ENCODE peak calls at places on chromosomes 4 and X, in nine cellular contexts. J is GM20000; I is glutamatergic neuron; R is endothelial cell; B is foreskin fibroblast; H is cardiac fibroblast; N is activated CD8-positive, alpha-beta T cell treated with anti-CD3 and anti-CD28 coated beads for 36 hours; U is fibroblast of the aortic adventitia; P is right lobe of liver. X is an unnamed sample.
A peak's percentile ranks its signal among the peaks of the same experiment; 100 is the strongest.

GRCh38 chrX:74535633-74536141 is 78.7 kb downstream of the RLIM start:
- DNase-seq in U (peak; percentile 67), I (peak; percentile 24), P (peak; percentile 78), B (peak; percentile 59), H (peak; percentile 63), J (peak; percentile 51), N (peak; percentile 66), R (peak; percentile 30), X (no peak)

GRCh38 chr4:189081831-189082230 is 858.8 kb upstream of the FRG1 start:
- DNase-seq in I (no peak), B (no peak), N (no peak), R (no peak), P (no peak), J (no peak), H (no peak), U (no peak), X (no peak)

GRCh38 chr4:1072830-1073446 is 40.4 kb downstream of the RNF212 start:
- DNase-seq in B (peak; percentile 39), P (peak; percentile 54), I (peak; percentile 49), U (peak; percentile 61), H (peak; percentile 73), J (peak; percentile 74), R (peak; percentile 57), N (peak; percentile 81), X (no peak)

GRCh38 chr4:1175635-1176229 is 3.3 kb upstream of the SPON2 start:
- DNase-seq in B (no peak), N (no peak), J (no peak), R (no peak), I (no peak), U (no peak), H (no peak), P (no peak), X (no peak)

GRCh38 chrX:53050841-53051240 is 2.3 kb downstream of the GPR173 start:
- DNase-seq in I (no peak), B (no peak), U (peak; percentile 40), J (no peak), H (peak; percentile 17), R (no peak), N (no peak), P (no peak), X (no peak)

GRCh38 chrX:40172169-40172979 is 74.6 kb upstream of the BCOR start:
- DNase-seq in B (no peak), N (peak; percentile 56), P (peak; percentile 72), I (no peak), R (peak; percentile 58), J (peak; percentile 27), U (peak; percentile 57), H (peak; percentile 63), X (no peak)

GRCh38 chrX:3362956-3363355 is 16.5 kb upstream of the MXRA5 start:
- DNase-seq in B (no peak), I (no peak), N (no peak), R (no peak), P (no peak), J (no peak), H (no peak), U (no peak), X (no peak)

GRCh38 chr4:97106161-97106560 is 1037.1 kb downstream of the STPG2 start:
- DNase-seq in B (no peak), N (no peak), R (no peak), U (no peak), H (no peak), P (no peak), I (no peak), J (no peak), X (no peak)

GRCh38 chr4:3262208-3263052 is 13.5 kb downstream of the MSANTD1 start:
- DNase-seq in R (no peak), P (no peak), N (no peak), J (no peak), B (no peak), I (no peak), U (no peak), H (no peak), X (no peak)

GRCh38 chrX:57286507-57287251 is at the start of gene FAAH2:
- DNase-seq in J (peak; percentile 19), U (no peak), N (peak; percentile 56), H (no peak), I (peak; percentile 16), P (peak; percentile 67), R (peak; percentile 12), B (no peak), X (no peak)

GRCh38 chr4:154822775-154823174 is 41.7 kb downstream of the RBM46 start:
- DNase-seq in H (peak; percentile 63), B (peak; percentile 61), U (peak; percentile 87), N (no peak), J (no peak), I (no peak), P (no peak), R (no peak), X (peak; percentile 2)

GRCh38 chr4:1572521-1572920 is 111.6 kb downstream of the FAM53A start:
- DNase-seq in R (no peak), P (no peak), U (no peak), H (no peak), N (no peak), B (no peak), J (no peak), I (peak; percentile 21), X (no peak)

GRCh38 chr4:74539043-74539790 is 94.3 kb downstream of the AREG start:
- DNase-seq in H (peak; percentile 59), J (no peak), N (no peak), P (no peak), U (peak; percentile 34), I (no peak), R (no peak), B (no peak), X (no peak)

GRCh38 chr4:74543983-74544382 is 99.0 kb downstream of the AREG start:
- DNase-seq in U (peak; percentile 87), J (no peak), H (peak; percentile 47), B (peak; percentile 56), N (no peak), R (no peak), P (no peak), I (no peak), X (no peak)

GRCh38 chr4:74540193-74540592 is 95.3 kb downstream of the AREG start:
- DNase-seq in I (no peak), R (no peak), N (no peak), J (no peak), U (peak; percentile 44), P (no peak), H (peak; percentile 55), B (no peak), X (no peak)

GRCh38 chr4:74543247-74543670 is 98.3 kb downstream of the AREG start:
- DNase-seq in J (peak; percentile 7), H (no peak), N (peak; percentile 3), P (no peak), B (no peak), I (no peak), U (no peak), R (no peak), X (peak; percentile 62)

DNA sequence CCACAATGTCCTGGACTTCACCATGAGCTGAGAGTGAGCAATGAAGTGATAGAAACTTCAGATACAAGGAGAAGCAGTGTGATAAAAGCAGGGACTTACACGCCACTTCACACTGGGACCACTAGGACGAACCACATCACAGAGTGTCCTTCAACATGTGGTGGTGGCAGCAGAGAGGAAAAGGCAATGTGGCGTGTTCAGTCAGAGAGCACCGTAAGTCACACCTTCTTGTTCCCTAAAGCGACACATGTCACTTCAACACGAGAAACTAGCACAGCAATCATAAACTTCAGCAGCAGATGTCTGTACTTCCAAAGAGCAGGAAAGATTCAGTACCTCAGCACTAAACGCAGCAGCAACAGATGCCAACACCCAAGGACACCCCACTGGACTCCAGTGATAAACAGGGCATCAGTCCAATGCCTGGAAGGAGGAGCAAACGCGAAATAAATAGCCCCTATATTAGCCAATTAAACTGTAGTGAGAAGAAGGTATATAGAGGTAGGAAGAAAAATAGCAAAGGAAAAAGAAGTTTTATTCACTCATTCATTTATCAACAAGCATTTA is 96.8 kb downstream of the AREG start:
- DNase-seq in R (no peak), N (no peak), P (no peak), H (no peak), J (no peak), B (no peak), U (no peak), I (no peak), X (no peak)
- TF ChIP-seq CTCF in R (no peak), N (no peak), P (no peak), H (no peak), J (no peak), B (no peak), U (no peak), I (no peak), X (no peak)

GRCh38 chr4:153322791-153323190 is 21.7 kb upstream of the MND1 start:
- DNase-seq in R (no peak), H (no peak), N (no peak), I (no peak), J (no peak), P (no peak), B (no peak), U (no peak), X (no peak)

GRCh38 chr4:153314915-153315314 is 29.6 kb upstream of the MND1 start:
- DNase-seq in B (no peak), P (no peak), I (no peak), H (no peak), R (no peak), N (no peak), U (no peak), J (no peak), X (no peak)

GRCh38 chr4:153318696-153319320 is 25.7 kb upstream of the MND1 start:
- DNase-seq in I (no peak), H (peak; percentile 70), U (peak; percentile 73), P (no peak), B (peak; percentile 16), N (peak; percentile 43), J (peak; percentile 42), R (no peak), X (peak; percentile 18)
- TF ChIP-seq CTCF in I (peak; percentile 42), H (peak; percentile 77), U (peak; percentile 79), P (peak; percentile 75), B (peak; percentile 69), N (peak; percentile 82), J (peak; percentile 52), R (peak; percentile 48), X (peak; percentile 84)

GRCh38 chrX:139203681-139204575 is 326.6 kb upstream of the F9 start:
- DNase-seq in U (peak; percentile 25), R (peak; percentile 35), H (no peak), B (no peak), P (peak; percentile 29), J (peak; percentile 18), N (no peak), I (peak; percentile 45), X (no peak)
- TF ChIP-seq CTCF in U (no peak), R (no peak), H (no peak), B (no peak), P (no peak), J (no peak), N (no peak), I (no peak), X (no peak)

GRCh38 chrX:36961590-36961989 is 46.6 kb upstream of the FAM47C start:
- DNase-seq in N (no peak), U (no peak), B (no peak), J (no peak), P (peak; percentile 29), R (no peak), I (peak; percentile 26), H (no peak), X (no peak)
- TF ChIP-seq CTCF in N (no peak), U (no peak), B (no peak), J (no peak), P (peak; percentile 25), R (no peak), I (no peak), H (no peak), X (peak; percentile 35)